ENCODE peak calls at places on chromosomes 6 and 20, in four cellular contexts. One of them, this sample, is unnamed.

GRCh38 chr6:36320475-36320874 is 16.2 kb downstream of the BNIP5 start:
- DNase-seq in tibial artery: no peak
- DNase-seq in OCI-LY7: no peak
- DNase-seq in dorsolateral prefrontal cortex: no peak
- DNase-seq in this sample: no peak

GRCh38 chr6:107122748-107123147 is 7.4 kb upstream of the BEND3 start:
- DNase-seq in tibial artery: no peak
- DNase-seq in OCI-LY7: peak
- DNase-seq in dorsolateral prefrontal cortex: no peak
- DNase-seq in this sample: no peak

GRCh38 chr6:25414168-25414567 is 135.0 kb downstream of the CARMIL1 start:
- DNase-seq in tibial artery: no peak
- DNase-seq in OCI-LY7: no peak
- DNase-seq in dorsolateral prefrontal cortex: no peak
- DNase-seq in this sample: no peak

GRCh38 chr6:21653902-21654301 is 60.4 kb downstream of the SOX4 start:
- DNase-seq in tibial artery: no peak
- DNase-seq in OCI-LY7: no peak
- DNase-seq in dorsolateral prefrontal cortex: no peak
- DNase-seq in this sample: no peak

GRCh38 chr20:14384411-14384810 is 47.0 kb upstream of the FLRT3 start:
- DNase-seq in tibial artery: no peak
- DNase-seq in OCI-LY7: no peak
- DNase-seq in dorsolateral prefrontal cortex: no peak
- DNase-seq in this sample: no peak

GRCh38 chr20:50191566-50192363 is 1.1 kb downstream of the CEBPB start:
- DNase-seq in tibial artery: no peak
- DNase-seq in OCI-LY7: peak
- DNase-seq in dorsolateral prefrontal cortex: no peak
- DNase-seq in this sample: peak

GRCh38 chr6:82616386-82617028 is 252.9 kb downstream of the TPBG start:
- DNase-seq in tibial artery: no peak
- DNase-seq in OCI-LY7: no peak
- DNase-seq in dorsolateral prefrontal cortex: no peak
- DNase-seq in this sample: no peak

GRCh38 chr6:108609276-108609769 is 48.6 kb downstream of the FOXO3 start:
- DNase-seq in tibial artery: no peak
- DNase-seq in OCI-LY7: no peak
- DNase-seq in dorsolateral prefrontal cortex: no peak
- DNase-seq in this sample: peak

GRCh38 chr6:125792172-125792571 is 1.4 kb downstream of the NCOA7 start:
- DNase-seq in tibial artery: no peak
- DNase-seq in OCI-LY7: no peak
- DNase-seq in dorsolateral prefrontal cortex: no peak
- DNase-seq in this sample: no peak

GRCh38 chr20:57397693-57398108 is 6.5 kb downstream of the RBM38 start:
- DNase-seq in tibial artery: no peak
- DNase-seq in OCI-LY7: peak
- DNase-seq in dorsolateral prefrontal cortex: no peak
- DNase-seq in this sample: no peak

GRCh38 chr20:46304361-46304760 is 3.9 kb downstream of the CDH22 start:
- DNase-seq in tibial artery: no peak
- DNase-seq in OCI-LY7: no peak
- DNase-seq in dorsolateral prefrontal cortex: no peak
- DNase-seq in this sample: no peak

GRCh38 chr6:163897669-163898068 is 483.2 kb downstream of the QKI start:
- DNase-seq in tibial artery: no peak
- DNase-seq in OCI-LY7: no peak
- DNase-seq in dorsolateral prefrontal cortex: no peak
- DNase-seq in this sample: no peak

GRCh38 chr6:34897130-34897529 is 8.1 kb downstream of the ANKS1A start:
- DNase-seq in tibial artery: no peak
- DNase-seq in OCI-LY7: no peak
- DNase-seq in dorsolateral prefrontal cortex: no peak
- DNase-seq in this sample: no peak

GRCh38 chr6:63904844-63905243 is 269.2 kb downstream of the PHF3 start:
- DNase-seq in tibial artery: no peak
- DNase-seq in OCI-LY7: no peak
- DNase-seq in dorsolateral prefrontal cortex: no peak
- DNase-seq in this sample: no peak

GRCh38 chr6:10347561-10348327 is 67.1 kb downstream of the TFAP2A start:
- DNase-seq in tibial artery: no peak
- DNase-seq in OCI-LY7: no peak
- DNase-seq in dorsolateral prefrontal cortex: no peak
- DNase-seq in this sample: no peak

GRCh38 chr6:37160922-37161778 is 8.8 kb upstream of the PIM1 start:
- DNase-seq in tibial artery: no peak
- DNase-seq in OCI-LY7: peak
- DNase-seq in dorsolateral prefrontal cortex: no peak
- DNase-seq in this sample: no peak

GRCh38 chr6:54282186-54282585 is 26.1 kb upstream of the TINAG start:
- DNase-seq in tibial artery: no peak
- DNase-seq in OCI-LY7: no peak
- DNase-seq in dorsolateral prefrontal cortex: no peak
- DNase-seq in this sample: no peak

GRCh38 chr6:155219858-155220301 is 43.9 kb upstream of the CLDN20 start:
- DNase-seq in tibial artery: peak
- DNase-seq in OCI-LY7: no peak
- DNase-seq in dorsolateral prefrontal cortex: no peak
- DNase-seq in this sample: no peak

GRCh38 chr6:16157909-16158308 is 29.0 kb downstream of the MYLIP start:
- DNase-seq in tibial artery: no peak
- DNase-seq in OCI-LY7: no peak
- DNase-seq in dorsolateral prefrontal cortex: no peak
- DNase-seq in this sample: peak

GRCh38 chr6:89413006-89413400 is 930 bp upstream of the RRAGD start:
- DNase-seq in tibial artery: no peak
- DNase-seq in OCI-LY7: no peak
- DNase-seq in dorsolateral prefrontal cortex: no peak
- DNase-seq in this sample: no peak
- H3K27ac ChIP-seq in tibial artery: peak
- H3K27ac ChIP-seq in OCI-LY7: no peak
- H3K27ac ChIP-seq in dorsolateral prefrontal cortex: peak
- H3K27ac ChIP-seq in this sample: peak

GRCh38 chr20:48709744-48710143 is 118.1 kb downstream of the PREX1 start:
- DNase-seq in tibial artery: peak
- DNase-seq in OCI-LY7: no peak
- DNase-seq in dorsolateral prefrontal cortex: no peak
- DNase-seq in this sample: no peak

GRCh38 chr20:48709292-48709691 is 118.5 kb downstream of the PREX1 start:
- DNase-seq in tibial artery: peak
- DNase-seq in OCI-LY7: no peak
- DNase-seq in dorsolateral prefrontal cortex: no peak
- DNase-seq in this sample: no peak

GRCh38 chr20:48706710-48707339 is 121.0 kb downstream of the PREX1 start:
- DNase-seq in tibial artery: peak
- DNase-seq in OCI-LY7: no peak
- DNase-seq in dorsolateral prefrontal cortex: no peak
- DNase-seq in this sample: no peak

GRCh38 chr20:48708116-48708515 is 119.7 kb downstream of the PREX1 start:
- DNase-seq in tibial artery: peak
- DNase-seq in OCI-LY7: no peak
- DNase-seq in dorsolateral prefrontal cortex: no peak
- DNase-seq in this sample: no peak

GRCh38 chr20:48708630-48709029 is 119.2 kb downstream of the PREX1 start:
- DNase-seq in tibial artery: peak
- DNase-seq in OCI-LY7: no peak
- DNase-seq in dorsolateral prefrontal cortex: no peak
- DNase-seq in this sample: no peak
- H3K27ac ChIP-seq in tibial artery: peak
- H3K27ac ChIP-seq in OCI-LY7: no peak
- H3K27ac ChIP-seq in dorsolateral prefrontal cortex: peak
- H3K27ac ChIP-seq in this sample: no peak

DNA sequence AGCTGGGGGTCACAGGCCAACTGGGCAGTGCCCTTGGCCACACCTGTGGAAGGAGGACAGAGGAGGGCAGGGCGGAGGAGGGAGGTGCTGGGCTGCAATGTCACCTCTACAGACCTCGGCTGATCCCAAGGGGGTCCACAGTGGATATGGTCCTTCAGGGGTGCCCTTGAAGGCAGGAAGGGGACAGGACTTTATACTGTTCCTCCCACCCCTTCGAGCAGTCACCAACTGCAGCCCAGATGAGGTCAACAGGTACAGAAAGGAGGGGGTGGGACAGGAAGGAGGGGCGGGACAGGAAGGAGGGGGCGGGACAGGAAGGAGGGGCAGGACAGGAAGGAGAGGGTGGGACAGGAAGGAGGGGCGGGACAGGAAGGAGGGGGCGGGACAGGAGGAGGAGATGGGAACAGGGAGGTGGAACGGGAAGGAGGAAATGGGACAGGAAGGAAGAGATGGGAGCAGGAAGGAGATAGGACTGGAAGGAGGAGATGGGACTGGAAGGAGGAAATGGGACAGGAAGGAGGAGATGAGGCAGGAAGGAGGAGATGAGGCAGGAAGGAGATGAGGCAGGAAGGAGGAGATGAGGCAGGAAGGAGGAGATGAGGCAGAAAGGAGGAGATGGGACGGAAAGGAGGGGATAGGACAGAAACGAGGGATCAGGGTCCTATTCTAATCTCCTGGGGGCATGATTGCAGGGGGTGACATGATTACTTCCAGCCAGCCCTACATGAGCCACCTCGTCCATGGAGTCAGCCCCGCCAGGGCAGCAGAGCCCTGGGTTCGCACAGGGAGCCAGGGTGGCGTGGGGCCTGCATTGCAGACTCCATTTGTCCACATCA is 19.4 kb upstream of the MRGBP start:
- DNase-seq in tibial artery: no peak
- DNase-seq in OCI-LY7: peak
- DNase-seq in dorsolateral prefrontal cortex: no peak
- DNase-seq in this sample: peak
- H3K27ac ChIP-seq in tibial artery: no peak
- H3K27ac ChIP-seq in OCI-LY7: peak
- H3K27ac ChIP-seq in dorsolateral prefrontal cortex: no peak
- H3K27ac ChIP-seq in this sample: peak

GRCh38 chr6:111201155-111201554 is 113.9 kb downstream of the SLC16A10 start:
- DNase-seq in tibial artery: no peak
- DNase-seq in OCI-LY7: no peak
- DNase-seq in dorsolateral prefrontal cortex: no peak
- DNase-seq in this sample: no peak
- H3K27ac ChIP-seq in tibial artery: no peak
- H3K27ac ChIP-seq in OCI-LY7: no peak
- H3K27ac ChIP-seq in dorsolateral prefrontal cortex: no peak
- H3K27ac ChIP-seq in this sample: no peak

GRCh38 chr6:137870286-137870685 is 3.2 kb downstream of the TNFAIP3 start:
- DNase-seq in tibial artery: no peak
- DNase-seq in OCI-LY7: no peak
- DNase-seq in dorsolateral prefrontal cortex: no peak
- DNase-seq in this sample: no peak

GRCh38 chr6:137871299-137871698 is 4.2 kb downstream of the TNFAIP3 start:
- DNase-seq in tibial artery: no peak
- DNase-seq in OCI-LY7: no peak
- DNase-seq in dorsolateral prefrontal cortex: no peak
- DNase-seq in this sample: no peak

GRCh38 chr6:137870744-137871247 is 3.7 kb downstream of the TNFAIP3 start:
- DNase-seq in tibial artery: no peak
- DNase-seq in OCI-LY7: peak
- DNase-seq in dorsolateral prefrontal cortex: no peak
- DNase-seq in this sample: peak

GRCh38 chr6:137873273-137873762 is 6.3 kb downstream of the TNFAIP3 start:
- DNase-seq in tibial artery: peak
- DNase-seq in OCI-LY7: no peak
- DNase-seq in dorsolateral prefrontal cortex: no peak
- DNase-seq in this sample: no peak

GRCh38 chr6:137872071-137872470 is 5.0 kb downstream of the TNFAIP3 start:
- DNase-seq in tibial artery: no peak
- DNase-seq in OCI-LY7: no peak
- DNase-seq in dorsolateral prefrontal cortex: no peak
- DNase-seq in this sample: no peak
- H3K27ac ChIP-seq in tibial artery: peak
- H3K27ac ChIP-seq in OCI-LY7: no peak
- H3K27ac ChIP-seq in dorsolateral prefrontal cortex: no peak
- H3K27ac ChIP-seq in this sample: no peak

DNA sequence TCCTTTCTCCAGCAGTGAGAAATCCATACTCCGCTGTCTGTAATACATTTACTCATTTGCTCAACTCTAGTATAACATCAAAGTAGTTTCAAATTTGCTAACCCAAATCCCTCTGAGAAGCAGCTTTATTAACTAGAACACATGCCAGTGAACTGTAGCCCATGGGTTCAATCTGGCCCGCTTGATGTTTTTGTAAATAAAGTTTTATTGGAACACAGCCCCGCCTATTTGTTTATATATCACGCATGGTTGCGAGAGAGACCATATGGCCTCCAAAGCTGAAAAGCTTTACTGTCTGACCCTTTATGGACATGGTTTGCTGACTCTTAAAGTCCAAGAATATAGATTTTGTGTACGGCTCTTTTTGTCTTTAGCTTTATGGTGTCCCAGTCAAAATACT is 32.2 kb downstream of the CDYL start:
- DNase-seq in tibial artery: no peak
- DNase-seq in OCI-LY7: no peak
- DNase-seq in dorsolateral prefrontal cortex: no peak
- DNase-seq in this sample: no peak
- H3K27ac ChIP-seq in tibial artery: no peak
- H3K27ac ChIP-seq in OCI-LY7: no peak
- H3K27ac ChIP-seq in dorsolateral prefrontal cortex: no peak
- H3K27ac ChIP-seq in this sample: no peak

GRCh38 chr6:12363651-12364381 is 73.7 kb downstream of the EDN1 start:
- DNase-seq in tibial artery: no peak
- DNase-seq in OCI-LY7: peak
- DNase-seq in dorsolateral prefrontal cortex: no peak
- DNase-seq in this sample: no peak
- H3K27ac ChIP-seq in tibial artery: no peak
- H3K27ac ChIP-seq in OCI-LY7: no peak
- H3K27ac ChIP-seq in dorsolateral prefrontal cortex: no peak
- H3K27ac ChIP-seq in this sample: no peak

DNA sequence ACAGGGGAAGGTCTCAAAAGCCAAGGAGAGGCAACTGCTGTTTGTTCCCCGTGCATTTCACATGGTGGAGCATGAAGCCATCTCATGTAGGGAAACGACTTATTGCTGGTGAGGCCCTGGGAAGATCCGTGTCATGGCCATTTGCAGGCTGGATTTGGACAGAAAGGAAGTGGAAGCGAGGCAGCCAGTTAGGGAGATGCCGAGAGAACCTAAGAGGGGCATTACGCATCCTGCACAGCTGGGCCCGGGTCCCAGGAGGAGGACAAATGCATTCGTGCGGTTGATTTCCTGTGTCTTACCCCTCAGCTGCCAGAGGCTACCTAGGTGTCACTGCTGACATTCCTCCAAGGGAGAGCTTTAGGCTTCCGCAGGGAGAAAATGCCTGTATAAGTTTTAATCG is 316.2 kb upstream of the CDYL start:
- DNase-seq in tibial artery: no peak
- DNase-seq in OCI-LY7: no peak
- DNase-seq in dorsolateral prefrontal cortex: no peak
- DNase-seq in this sample: no peak
- H3K27ac ChIP-seq in tibial artery: no peak
- H3K27ac ChIP-seq in OCI-LY7: no peak
- H3K27ac ChIP-seq in dorsolateral prefrontal cortex: no peak
- H3K27ac ChIP-seq in this sample: no peak

DNA sequence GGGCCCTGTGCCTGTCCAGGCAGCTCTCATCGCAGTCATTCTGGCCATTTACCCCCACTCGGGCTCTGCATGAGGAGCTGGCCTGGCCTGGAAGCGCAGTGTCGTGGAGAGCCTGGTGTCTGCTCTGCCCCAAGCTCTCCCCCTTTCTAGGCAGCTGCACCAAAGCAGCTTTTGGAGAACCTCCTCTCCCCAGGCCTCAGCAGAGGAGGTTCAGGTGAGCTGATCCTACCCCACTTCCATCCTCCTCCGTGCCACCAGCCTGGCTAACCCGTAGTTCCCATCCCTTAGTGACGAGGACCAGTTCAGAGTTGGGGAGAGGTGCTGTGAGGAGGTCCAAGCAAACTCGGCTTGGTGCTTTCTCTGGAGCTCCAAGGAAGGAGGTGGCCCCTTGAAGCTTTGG is 30.5 kb upstream of the PHACTR3 start:
- DNase-seq in tibial artery: peak
- DNase-seq in OCI-LY7: no peak
- DNase-seq in dorsolateral prefrontal cortex: no peak
- DNase-seq in this sample: no peak
- H3K27ac ChIP-seq in tibial artery: no peak
- H3K27ac ChIP-seq in OCI-LY7: no peak
- H3K27ac ChIP-seq in dorsolateral prefrontal cortex: no peak
- H3K27ac ChIP-seq in this sample: no peak

This sample was measured in WERI-Rb-1.